ENCODE peak calls at places on chromosomes 1 and 21, in eight cellular contexts. G is H9, P is tibial artery, L is prostate gland, S is cardiac muscle cell, M is fibroblast of lung, O is esophagus muscularis mucosa, Q is GM23338. W is an unnamed sample.

GRCh38 chr1:45327644-45328515 is 1.2 kb downstream of the HPDL start:
- DNase-seq in S (no peak), O (no peak), Q (peak; percentile 46), L (no peak), M (no peak), P (no peak), G (peak; percentile 56), W (no peak)

GRCh38 chr1:22792396-22793171 is 81.9 kb downstream of the EPHB2 start:
- DNase-seq in O (no peak), S (no peak), L (no peak), G (peak; percentile 77), M (no peak), Q (peak; percentile 56), P (no peak), W (no peak)

GRCh38 chr21:32819702-32820101 is 48.1 kb upstream of the PAXBP1 start:
- DNase-seq in O (no peak), P (peak; percentile 73), G (no peak), S (peak; percentile 93), Q (no peak), M (peak; percentile 96), L (no peak), W (peak; percentile 61)

GRCh38 chr1:200867018-200867811 is 5.6 kb upstream of the GPR25 start:
- DNase-seq in G (no peak), O (no peak), M (peak; percentile 45), S (peak; percentile 26), P (no peak), L (no peak), Q (no peak), W (no peak)

GRCh38 chr1:55427576-55427975 is 212.4 kb upstream of the USP24 start:
- DNase-seq in P (no peak), G (no peak), Q (no peak), O (peak; percentile 68), S (no peak), M (no peak), L (no peak), W (no peak)

GRCh38 chr1:208254862-208255261 is 10.7 kb upstream of the PLXNA2 start:
- DNase-seq in O (no peak), L (no peak), G (no peak), M (peak; percentile 32), Q (no peak), S (peak; percentile 83), P (no peak), W (no peak)

GRCh38 chr21:39938086-39938611 is 70.9 kb downstream of the PCP4 start:
- DNase-seq in Q (no peak), G (no peak), S (no peak), O (no peak), P (no peak), M (no peak), L (peak; percentile 42), W (no peak)

GRCh38 chr1:93907718-93908117 is 1.5 kb downstream of the GCLM start:
- DNase-seq in M (peak; percentile 51), S (peak; percentile 75), G (no peak), O (no peak), Q (no peak), P (no peak), L (no peak), W (no peak)

GRCh38 chr1:202638019-202638887 is 72.0 kb downstream of the SYT2 start:
- DNase-seq in Q (no peak), G (no peak), P (no peak), O (no peak), L (no peak), S (no peak), M (no peak), W (no peak)

GRCh38 chr1:201899683-201900429 is 11.2 kb downstream of the SHISA4 start:
- DNase-seq in M (no peak), G (no peak), P (no peak), S (no peak), O (no peak), L (no peak), Q (no peak), W (no peak)

GRCh38 chr1:167435484-167435883 is 82.8 kb downstream of the CD247 start:
- DNase-seq in L (no peak), O (peak; percentile 85), P (no peak), M (no peak), Q (no peak), G (no peak), S (no peak), W (no peak)

GRCh38 chr1:95012389-95012788 is 60.4 kb downstream of the ALG14 start:
- DNase-seq in O (peak; percentile 42), L (no peak), G (no peak), Q (no peak), S (peak; percentile 90), M (peak; percentile 90), P (no peak), W (no peak)

GRCh38 chr1:3408751-3409266 is 45.7 kb upstream of the ARHGEF16 start:
- DNase-seq in L (no peak), Q (no peak), M (no peak), O (no peak), S (no peak), G (no peak), P (no peak), W (no peak)

GRCh38 chr1:206112600-206113301 is 4.4 kb downstream of the AVPR1B start:
- DNase-seq in O (no peak), P (no peak), Q (no peak), L (peak; percentile 89), S (no peak), G (no peak), M (no peak), W (no peak)

GRCh38 chr1:119040489-119040888 is 52.3 kb upstream of the TBX15 start:
- DNase-seq in S (no peak), O (no peak), G (no peak), P (no peak), M (no peak), Q (no peak), L (no peak), W (no peak)

GRCh38 chr1:35577071-35577998 is 4.2 kb downstream of the TFAP2E start:
- DNase-seq in M (no peak), S (no peak), L (no peak), P (no peak), Q (peak; percentile 79), G (peak; percentile 72), O (no peak), W (peak; percentile 71)

GRCh38 chr1:71298633-71299032 is 217.8 kb upstream of the ZRANB2 start:
- DNase-seq in M (peak; percentile 36), Q (no peak), S (peak; percentile 48), P (peak; percentile 36), O (no peak), G (no peak), L (no peak), W (no peak)

GRCh38 chr1:177307771-177308170 is 137.0 kb downstream of the BRINP2 start:
- DNase-seq in L (no peak), M (peak; percentile 10), O (no peak), Q (no peak), P (no peak), G (no peak), S (no peak), W (no peak)

GRCh38 chr1:28354121-28354520 is 15.4 kb upstream of the PHACTR4 start:
- DNase-seq in O (no peak), P (no peak), S (peak; percentile 39), G (no peak), M (peak; percentile 45), Q (no peak), L (no peak), W (peak; percentile 43)

DNA sequence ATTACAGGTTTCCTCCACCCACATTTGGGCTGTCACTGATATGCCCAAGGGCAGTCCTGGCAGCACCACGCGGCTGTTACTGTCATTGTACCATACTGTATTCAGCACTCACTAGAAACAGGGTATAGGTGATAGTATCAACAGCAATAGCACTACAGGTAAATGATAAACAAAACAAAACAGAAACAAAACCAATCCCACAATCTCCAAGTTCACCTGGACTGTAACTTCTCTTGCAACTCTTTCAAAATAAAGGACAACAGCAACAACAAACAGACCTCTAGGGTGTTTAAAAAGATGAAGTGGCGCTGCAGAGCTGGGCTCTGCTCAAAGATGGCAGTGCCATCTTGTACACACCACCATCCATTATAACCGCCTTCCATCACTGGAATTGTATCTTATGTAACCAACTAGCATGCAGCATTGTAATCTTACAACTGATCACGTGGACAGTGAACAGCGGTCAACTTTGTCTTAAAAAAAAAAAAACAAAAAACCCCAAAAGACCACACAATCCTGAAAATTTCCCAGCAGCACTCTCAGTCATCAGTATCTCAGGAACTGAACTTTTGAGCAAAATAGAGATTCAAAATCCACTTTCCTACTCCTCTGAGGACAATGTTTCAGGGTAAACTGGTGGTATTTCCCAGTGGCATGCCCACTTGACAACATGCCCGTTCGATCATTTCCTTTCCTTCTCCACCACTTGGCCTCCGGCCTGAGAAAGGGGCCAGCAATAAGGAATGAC is 3.8 kb downstream of the IRF2BP2 start:
- DNase-seq in O (no peak), Q (no peak), P (no peak), G (no peak), M (peak; percentile 70), S (peak; percentile 73), L (no peak), W (no peak)
- TF ChIP-seq CTCF in O (no peak), Q (no peak), P (no peak), G (no peak), M (no peak), S (no peak), L (no peak), W (peak; percentile 13)

GRCh38 chr1:156845055-156845952 is 13.6 kb downstream of the INSRR start:
- DNase-seq in S (peak; percentile 21), L (no peak), G (peak; percentile 57), P (no peak), O (no peak), Q (peak; percentile 62), M (no peak), W (no peak)
- H3K27me3 ChIP-seq in S (peaks cover 85% of the 10 kb centered on the region), L (peaks cover 19% of the 10 kb centered on the region), G (peaks cover 69% of the 10 kb centered on the region), P (no peaks in the 10 kb centered on the region), O (no peaks in the 10 kb centered on the region), Q (peaks cover 93% of the 10 kb centered on the region), M (peaks cover 59% of the 10 kb centered on the region), W (peaks cover 26% of the 10 kb centered on the region)

GRCh38 chr1:198650506-198650905 is 11.7 kb downstream of the PTPRC start:
- DNase-seq in M (no peak), P (no peak), S (no peak), O (no peak), L (no peak), G (no peak), Q (no peak), W (no peak)
- H3K4me1 ChIP-seq in M (no peaks in the 10 kb centered on the region), P (no peaks in the 10 kb centered on the region), S (no peaks in the 10 kb centered on the region), O (no peaks in the 10 kb centered on the region), L (no peaks in the 10 kb centered on the region), G (no peaks in the 10 kb centered on the region), Q (peaks cover 24% of the 10 kb centered on the region), W (no peaks in the 10 kb centered on the region)

GRCh38 chr1:155002479-155003226 is at the start of gene ZBTB7B:
- DNase-seq in M (peak; percentile 25), L (peak; percentile 49), S (peak; percentile 47), G (peak; percentile 39), P (peak; percentile 49), Q (no peak), O (no peak), W (peak; percentile 82)

GRCh38 chr1:155003227-155003765 is 694 bp downstream of the ZBTB7B start:
- DNase-seq in L (no peak), O (no peak), S (peak; percentile 34), G (peak; percentile 42), P (peak; percentile 55), M (peak; percentile 22), Q (peak; percentile 59), W (peak; percentile 56)

GRCh38 chr1:155001438-155001687 is 1.2 kb upstream of the ZBTB7B start:
- DNase-seq in G (no peak), O (no peak), M (no peak), L (no peak), Q (no peak), S (no peak), P (no peak), W (no peak)

GRCh38 chr1:155000725-155001437 is 1.7 kb upstream of the ZBTB7B start:
- DNase-seq in P (peak; percentile 82), O (no peak), Q (peak; percentile 98), L (peak; percentile 97), G (peak; percentile 95), S (peak; percentile 87), M (peak; percentile 88), W (peak; percentile 96)

GRCh38 chr1:155001688-155002474 is 721 bp upstream of the ZBTB7B start:
- DNase-seq in L (peak; percentile 100), G (peak; percentile 100), M (peak; percentile 99), O (peak; percentile 100), P (peak; percentile 100), S (peak; percentile 100), Q (peak; percentile 100), W (peak; percentile 100)
- TF ChIP-seq CTCF in L (peak; percentile 43), G (peak; percentile 43), M (peak; percentile 60), O (peak; percentile 42), P (peak; percentile 33), S (peak; percentile 64), Q (peak; percentile 50), W (peak; percentile 26)